ENCODE peak calls at places on chromosomes 4 and X, in five cellular contexts. One of them, this sample, is unnamed.

GRCh38 chr4:149708513-149709175 is 107.0 kb downstream of the IQCM start:
- DNase-seq in transverse colon: no peak
- DNase-seq in thyroid gland: no peak
- DNase-seq in ovary: no peak
- DNase-seq in breast epithelium: no peak
- DNase-seq in this sample: no peak

GRCh38 chr4:2962614-2963184 is 507 bp downstream of the NOP14 start:
- DNase-seq in breast epithelium: no peak
- DNase-seq in thyroid gland: peak; percentile 51
- DNase-seq in transverse colon: peak; percentile 40
- DNase-seq in ovary: no peak
- DNase-seq in this sample: no peak

GRCh38 chr4:120263623-120264022 is 197.0 kb upstream of the MAD2L1 start:
- DNase-seq in transverse colon: no peak
- DNase-seq in ovary: no peak
- DNase-seq in thyroid gland: no peak
- DNase-seq in breast epithelium: no peak
- DNase-seq in this sample: no peak

GRCh38 chr4:10639100-10639499 is 45.5 kb downstream of the CLNK start:
- DNase-seq in transverse colon: no peak
- DNase-seq in ovary: no peak
- DNase-seq in breast epithelium: no peak
- DNase-seq in thyroid gland: no peak
- DNase-seq in this sample: no peak

GRCh38 chr4:100306018-100306417 is 115.8 kb upstream of the DDIT4L start:
- DNase-seq in ovary: no peak
- DNase-seq in thyroid gland: no peak
- DNase-seq in transverse colon: no peak
- DNase-seq in breast epithelium: no peak
- DNase-seq in this sample: no peak

GRCh38 chr4:5708829-5709680 is 696 bp upstream of the EVC2 start:
- DNase-seq in ovary: no peak
- DNase-seq in transverse colon: no peak
- DNase-seq in breast epithelium: no peak
- DNase-seq in thyroid gland: peak; percentile 17
- DNase-seq in this sample: no peak

GRCh38 chrX:119692241-119693031 is 532 bp downstream of the SEPTIN6 start:
- DNase-seq in thyroid gland: peak; percentile 27
- DNase-seq in ovary: no peak
- DNase-seq in breast epithelium: no peak
- DNase-seq in transverse colon: peak; percentile 47
- DNase-seq in this sample: peak; percentile 5

GRCh38 chrX:30489323-30489722 is 88.2 kb downstream of the TASL start:
- DNase-seq in transverse colon: no peak
- DNase-seq in thyroid gland: no peak
- DNase-seq in ovary: no peak
- DNase-seq in breast epithelium: no peak
- DNase-seq in this sample: no peak

GRCh38 chr4:76897522-76898384 is at the start of gene SOWAHB:
- DNase-seq in thyroid gland: peak; percentile 95
- DNase-seq in breast epithelium: peak; percentile 67
- DNase-seq in ovary: no peak
- DNase-seq in transverse colon: peak; percentile 93
- DNase-seq in this sample: peak; percentile 70

GRCh38 chrX:1661048-1661921 is 46.4 kb downstream of the ASMT start:
- DNase-seq in ovary: no peak
- DNase-seq in transverse colon: peak; percentile 68
- DNase-seq in breast epithelium: no peak
- DNase-seq in thyroid gland: no peak
- DNase-seq in this sample: peak; percentile 9

GRCh38 chr4:153514001-153514526 is 47.9 kb downstream of the TMEM131L start:
- DNase-seq in ovary: no peak
- DNase-seq in breast epithelium: no peak
- DNase-seq in thyroid gland: no peak
- DNase-seq in transverse colon: no peak
- DNase-seq in this sample: no peak

GRCh38 chrX:19852014-19853005 is 35.1 kb downstream of the SH3KBP1 start:
- DNase-seq in transverse colon: no peak
- DNase-seq in breast epithelium: no peak
- DNase-seq in ovary: no peak
- DNase-seq in thyroid gland: no peak
- DNase-seq in this sample: no peak

GRCh38 chr4:120977435-120977997 is 55.0 kb upstream of the PRDM5 start:
- DNase-seq in breast epithelium: no peak
- DNase-seq in ovary: no peak
- DNase-seq in transverse colon: peak; percentile 9
- DNase-seq in thyroid gland: no peak
- DNase-seq in this sample: no peak

GRCh38 chrX:30261012-30261411 is 14.1 kb downstream of the MAGEB1 start:
- DNase-seq in breast epithelium: no peak
- DNase-seq in thyroid gland: no peak
- DNase-seq in ovary: no peak
- DNase-seq in transverse colon: no peak
- DNase-seq in this sample: no peak

DNA sequence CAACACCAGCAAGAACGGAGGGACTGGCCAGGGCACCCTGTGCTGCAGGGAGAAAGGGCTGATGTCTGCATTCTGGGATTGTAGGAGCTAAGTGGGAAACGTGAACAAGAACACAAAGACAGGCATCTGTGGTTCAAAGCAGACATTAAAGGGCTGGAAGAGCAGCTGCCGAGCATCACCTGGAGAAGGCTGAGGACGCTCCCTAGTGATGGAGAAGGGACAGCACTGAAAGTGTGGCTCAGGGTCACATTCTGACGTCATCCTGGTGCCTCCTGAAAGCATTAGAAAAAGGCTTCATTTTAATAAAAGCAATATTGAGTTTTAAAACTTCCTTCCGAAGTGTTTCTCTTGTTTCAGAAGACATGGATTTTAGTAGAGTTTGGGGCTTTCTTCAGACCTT is 62.3 kb downstream of the CLDN22 start:
- DNase-seq in breast epithelium: no peak
- DNase-seq in ovary: no peak
- DNase-seq in transverse colon: no peak
- DNase-seq in thyroid gland: no peak
- DNase-seq in this sample: no peak
- TF ChIP-seq CTCF in breast epithelium: no peak
- TF ChIP-seq CTCF in ovary: no peak
- TF ChIP-seq CTCF in transverse colon: no peak
- TF ChIP-seq CTCF in thyroid gland: no peak
- TF ChIP-seq CTCF in this sample: no peak

DNA sequence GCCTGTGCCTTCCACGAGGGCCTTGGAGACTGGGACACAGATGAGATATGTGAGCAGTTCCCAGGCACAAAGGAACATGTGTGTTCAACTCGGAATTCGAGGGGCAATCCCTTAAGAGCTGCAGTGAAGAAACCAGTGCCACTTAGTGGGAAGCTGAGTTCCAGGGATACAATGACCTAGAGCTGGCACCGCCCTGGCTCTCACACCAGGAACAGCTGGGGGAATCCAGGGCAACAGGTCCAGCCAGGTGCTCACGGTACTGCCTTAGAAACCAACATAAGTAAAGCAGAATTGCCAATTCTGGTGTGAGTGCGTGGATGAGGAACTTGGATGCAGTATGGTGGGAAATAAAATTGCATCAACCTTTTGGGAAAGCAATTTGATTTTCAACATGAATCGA is 122.9 kb downstream of the AFAP1 start:
- DNase-seq in thyroid gland: no peak
- DNase-seq in breast epithelium: peak; percentile 76
- DNase-seq in transverse colon: no peak
- DNase-seq in ovary: no peak
- DNase-seq in this sample: no peak
- TF ChIP-seq POLR2A in thyroid gland: no peak
- TF ChIP-seq POLR2A in breast epithelium: no peak
- TF ChIP-seq POLR2A in transverse colon: no peak
- TF ChIP-seq POLR2A in ovary: no peak
- TF ChIP-seq POLR2A in this sample: no peak

GRCh38 chr4:159102623-159103405 is at the start of gene RAPGEF2:
- DNase-seq in breast epithelium: peak; percentile 94
- DNase-seq in thyroid gland: peak; percentile 95
- DNase-seq in transverse colon: peak; percentile 94
- DNase-seq in ovary: peak; percentile 93
- DNase-seq in this sample: peak; percentile 95
- H3K27ac ChIP-seq in breast epithelium: peak within 1 kb of the TSS; percentile 100
- H3K27ac ChIP-seq in thyroid gland: peak within 1 kb of the TSS; percentile 96
- H3K27ac ChIP-seq in transverse colon: peak within 1 kb of the TSS; percentile 99
- H3K27ac ChIP-seq in ovary: peak within 1 kb of the TSS; percentile 91
- H3K27ac ChIP-seq in this sample: peak within 1 kb of the TSS; percentile 93

DNA sequence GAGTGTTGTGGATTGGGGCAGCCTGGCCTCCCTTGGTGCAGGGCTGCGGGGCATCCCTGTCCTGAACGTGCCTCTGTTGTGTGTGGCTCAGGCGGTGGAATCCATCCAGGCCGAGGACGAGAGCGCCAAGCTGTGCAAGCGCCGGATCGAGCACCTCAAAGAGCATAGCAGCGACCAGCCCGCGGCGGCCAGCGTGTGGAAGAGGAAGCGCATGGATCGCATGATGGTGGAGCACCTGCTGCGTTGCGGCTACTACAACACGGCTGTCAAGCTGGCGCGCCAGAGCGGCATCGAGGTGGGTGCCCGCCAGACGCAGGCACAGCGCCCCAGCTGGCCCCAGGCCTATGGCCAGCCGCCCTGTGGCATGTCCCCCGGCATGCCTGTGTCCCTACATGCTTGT is 25.6 kb downstream of the MAEA start:
- DNase-seq in transverse colon: no peak
- DNase-seq in thyroid gland: no peak
- DNase-seq in breast epithelium: no peak
- DNase-seq in ovary: no peak
- DNase-seq in this sample: no peak
- TF ChIP-seq CTCF in transverse colon: no peak
- TF ChIP-seq CTCF in thyroid gland: no peak
- TF ChIP-seq CTCF in breast epithelium: no peak
- TF ChIP-seq CTCF in ovary: no peak
- TF ChIP-seq CTCF in this sample: no peak

DNA sequence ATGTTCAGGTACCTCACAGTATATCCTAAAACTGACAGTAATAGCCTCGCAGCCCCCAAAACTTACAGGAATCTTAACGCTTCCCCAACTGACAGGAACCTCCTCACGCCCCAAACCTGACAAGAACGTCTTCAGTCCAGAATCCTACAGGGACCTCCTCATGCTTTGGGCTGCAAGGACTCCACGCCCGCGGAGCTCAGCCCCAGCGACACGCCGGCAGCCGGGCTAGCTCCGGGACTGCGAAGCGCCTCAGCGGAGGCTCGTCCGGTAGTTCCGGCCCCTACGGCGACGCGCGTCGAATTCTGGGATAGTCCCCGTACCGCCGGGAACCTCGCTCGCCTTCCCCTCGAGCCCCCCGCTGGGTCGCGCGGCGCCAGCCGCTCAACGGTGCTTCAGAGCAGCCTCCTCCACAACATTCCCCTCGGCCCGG is 562 bp downstream of the PHF8 start:
- DNase-seq in breast epithelium: no peak
- DNase-seq in thyroid gland: peak; percentile 30
- DNase-seq in ovary: no peak
- DNase-seq in transverse colon: peak; percentile 49
- DNase-seq in this sample: peak; percentile 9
- TF ChIP-seq POLR2A in breast epithelium: peak; percentile 9
- TF ChIP-seq POLR2A in thyroid gland: no peak
- TF ChIP-seq POLR2A in ovary: no peak
- TF ChIP-seq POLR2A in transverse colon: peak; percentile 44
- TF ChIP-seq POLR2A in this sample: no peak

GRCh38 chrX:102768984-102769761 is 48.6 kb downstream of the GPRASP3 start:
- DNase-seq in ovary: peak; percentile 82
- DNase-seq in breast epithelium: peak; percentile 72
- DNase-seq in transverse colon: peak; percentile 86
- DNase-seq in thyroid gland: peak; percentile 82
- DNase-seq in this sample: peak; percentile 73
- H3K27ac ChIP-seq in ovary: no peak overlapping the region
- H3K27ac ChIP-seq in breast epithelium: peak overlapping the region; percentile 73
- H3K27ac ChIP-seq in transverse colon: peak overlapping the region; percentile 30
- H3K27ac ChIP-seq in thyroid gland: peak overlapping the region; percentile 36
- H3K27ac ChIP-seq in this sample: peak overlapping the region; percentile 53

DNA sequence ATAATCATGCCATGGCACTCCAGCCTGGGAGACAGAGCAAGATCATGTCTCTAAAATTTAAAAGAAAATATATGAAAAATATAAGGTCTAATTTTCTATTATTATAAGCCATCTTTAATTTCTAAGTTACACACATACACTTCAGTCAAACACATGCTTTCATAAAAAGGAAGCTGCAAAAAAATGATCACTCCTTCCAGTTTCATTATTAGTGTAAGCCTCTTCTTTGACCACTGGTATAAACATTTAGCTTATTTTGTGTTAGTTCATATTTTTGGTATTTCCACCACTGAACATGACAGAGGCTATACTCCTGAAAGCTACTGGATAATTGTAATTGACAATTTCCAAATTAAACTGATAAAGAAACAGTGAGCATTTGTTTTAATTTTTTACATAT is 163.3 kb upstream of the USP38 start:
- DNase-seq in transverse colon: no peak
- DNase-seq in breast epithelium: no peak
- DNase-seq in ovary: no peak
- DNase-seq in thyroid gland: no peak
- DNase-seq in this sample: no peak
- TF ChIP-seq CTCF in transverse colon: no peak
- TF ChIP-seq CTCF in breast epithelium: no peak
- TF ChIP-seq CTCF in ovary: no peak
- TF ChIP-seq CTCF in thyroid gland: no peak
- TF ChIP-seq CTCF in this sample: no peak

This sample was measured in prostate gland.